ENCODE peak calls at places on chromosome 2, in seven cellular contexts. One of them, this sample, is unnamed.

GRCh38 chr2:3585239-3586109 is 9.4 kb upstream of the COLEC11 start:
- DNase-seq in AG09319: peak
- DNase-seq in adrenal gland: peak
- DNase-seq in PC-3: peak
- DNase-seq in WTC11: no peak
- DNase-seq in lower leg skin: peak
- DNase-seq in pancreas: no peak
- DNase-seq in this sample: no peak

GRCh38 chr2:203722411-203722810 is 16.0 kb downstream of the CD28 start:
- DNase-seq in AG09319: no peak
- DNase-seq in adrenal gland: no peak
- DNase-seq in PC-3: peak
- DNase-seq in WTC11: no peak
- DNase-seq in lower leg skin: no peak
- DNase-seq in pancreas: no peak
- DNase-seq in this sample: no peak

GRCh38 chr2:26172189-26172865 is 561 bp upstream of the GAREM2 start:
- DNase-seq in AG09319: no peak
- DNase-seq in adrenal gland: no peak
- DNase-seq in PC-3: no peak
- DNase-seq in WTC11: peak
- DNase-seq in lower leg skin: peak
- DNase-seq in pancreas: no peak
- DNase-seq in this sample: no peak

GRCh38 chr2:157052685-157053224 is 204.8 kb upstream of the GALNT5 start:
- DNase-seq in AG09319: peak
- DNase-seq in adrenal gland: peak
- DNase-seq in PC-3: peak
- DNase-seq in WTC11: no peak
- DNase-seq in lower leg skin: no peak
- DNase-seq in pancreas: no peak
- DNase-seq in this sample: no peak

GRCh38 chr2:127612111-127612822 is 33.7 kb upstream of the GPR17 start:
- DNase-seq in AG09319: no peak
- DNase-seq in adrenal gland: no peak
- DNase-seq in PC-3: no peak
- DNase-seq in WTC11: no peak
- DNase-seq in lower leg skin: peak
- DNase-seq in pancreas: no peak
- DNase-seq in this sample: no peak

GRCh38 chr2:18047896-18048657 is 169.6 kb downstream of the KCNS3 start:
- DNase-seq in AG09319: peak
- DNase-seq in adrenal gland: no peak
- DNase-seq in PC-3: peak
- DNase-seq in WTC11: no peak
- DNase-seq in lower leg skin: no peak
- DNase-seq in pancreas: no peak
- DNase-seq in this sample: no peak

GRCh38 chr2:216083464-216084279 is 2.0 kb downstream of the TMEM169 start:
- DNase-seq in AG09319: no peak
- DNase-seq in adrenal gland: no peak
- DNase-seq in PC-3: no peak
- DNase-seq in WTC11: peak
- DNase-seq in lower leg skin: no peak
- DNase-seq in pancreas: no peak
- DNase-seq in this sample: no peak

GRCh38 chr2:240567137-240567871 is 980 bp upstream of the RNPEPL1 start:
- DNase-seq in AG09319: no peak
- DNase-seq in adrenal gland: peak
- DNase-seq in PC-3: no peak
- DNase-seq in WTC11: peak
- DNase-seq in lower leg skin: peak
- DNase-seq in pancreas: peak
- DNase-seq in this sample: peak

GRCh38 chr2:143284087-143284675 is 155.0 kb downstream of the ARHGAP15 start:
- DNase-seq in AG09319: peak
- DNase-seq in adrenal gland: peak
- DNase-seq in PC-3: peak
- DNase-seq in WTC11: peak
- DNase-seq in lower leg skin: no peak
- DNase-seq in pancreas: no peak
- DNase-seq in this sample: peak

GRCh38 chr2:23235292-23235691 is 149.7 kb upstream of the KLHL29 start:
- DNase-seq in AG09319: no peak
- DNase-seq in adrenal gland: no peak
- DNase-seq in PC-3: peak
- DNase-seq in WTC11: no peak
- DNase-seq in lower leg skin: no peak
- DNase-seq in pancreas: no peak
- DNase-seq in this sample: no peak

GRCh38 chr2:134499307-134499706 is 219.5 kb downstream of the TMEM163 start:
- DNase-seq in AG09319: no peak
- DNase-seq in adrenal gland: no peak
- DNase-seq in PC-3: no peak
- DNase-seq in WTC11: no peak
- DNase-seq in lower leg skin: peak
- DNase-seq in pancreas: no peak
- DNase-seq in this sample: no peak

GRCh38 chr2:160315337-160315736 is 115.3 kb upstream of the ITGB6 start:
- DNase-seq in AG09319: no peak
- DNase-seq in adrenal gland: no peak
- DNase-seq in PC-3: no peak
- DNase-seq in WTC11: no peak
- DNase-seq in lower leg skin: no peak
- DNase-seq in pancreas: no peak
- DNase-seq in this sample: no peak

GRCh38 chr2:72040629-72041403 is 106.8 kb downstream of the CYP26B1 start:
- DNase-seq in AG09319: no peak
- DNase-seq in adrenal gland: no peak
- DNase-seq in PC-3: peak
- DNase-seq in WTC11: no peak
- DNase-seq in lower leg skin: peak
- DNase-seq in pancreas: no peak
- DNase-seq in this sample: no peak

GRCh38 chr2:24917086-24917485 is 3.0 kb downstream of the ADCY3 start:
- DNase-seq in AG09319: no peak
- DNase-seq in adrenal gland: no peak
- DNase-seq in PC-3: no peak
- DNase-seq in WTC11: no peak
- DNase-seq in lower leg skin: no peak
- DNase-seq in pancreas: no peak
- DNase-seq in this sample: no peak

GRCh38 chr2:3131636-3132326 is 245.8 kb downstream of the EIPR1 start:
- DNase-seq in AG09319: no peak
- DNase-seq in adrenal gland: no peak
- DNase-seq in PC-3: no peak
- DNase-seq in WTC11: no peak
- DNase-seq in lower leg skin: peak
- DNase-seq in pancreas: no peak
- DNase-seq in this sample: no peak

GRCh38 chr2:209240204-209240603 is 183.6 kb upstream of the MAP2 start:
- DNase-seq in AG09319: no peak
- DNase-seq in adrenal gland: no peak
- DNase-seq in PC-3: no peak
- DNase-seq in WTC11: no peak
- DNase-seq in lower leg skin: no peak
- DNase-seq in pancreas: no peak
- DNase-seq in this sample: no peak

GRCh38 chr2:128449226-128450061 is 130.8 kb upstream of the HS6ST1 start:
- DNase-seq in AG09319: no peak
- DNase-seq in adrenal gland: no peak
- DNase-seq in PC-3: no peak
- DNase-seq in WTC11: no peak
- DNase-seq in lower leg skin: peak
- DNase-seq in pancreas: no peak
- DNase-seq in this sample: no peak

GRCh38 chr2:26583381-26583911 is 57.7 kb downstream of the CIB4 start:
- DNase-seq in AG09319: no peak
- DNase-seq in adrenal gland: no peak
- DNase-seq in PC-3: no peak
- DNase-seq in WTC11: peak
- DNase-seq in lower leg skin: peak
- DNase-seq in pancreas: no peak
- DNase-seq in this sample: no peak

GRCh38 chr2:117917223-117917917 is 96.5 kb downstream of the CCDC93 start:
- DNase-seq in AG09319: no peak
- DNase-seq in adrenal gland: no peak
- DNase-seq in PC-3: peak
- DNase-seq in WTC11: no peak
- DNase-seq in lower leg skin: no peak
- DNase-seq in pancreas: no peak
- DNase-seq in this sample: no peak

GRCh38 chr2:109432421-109432820 is 181.3 kb downstream of the SEPTIN10 start:
- DNase-seq in AG09319: no peak
- DNase-seq in adrenal gland: no peak
- DNase-seq in PC-3: no peak
- DNase-seq in WTC11: no peak
- DNase-seq in lower leg skin: peak
- DNase-seq in pancreas: no peak
- DNase-seq in this sample: no peak

GRCh38 chr2:172106128-172106961 is 3.6 kb upstream of the DLX2 start:
- DNase-seq in AG09319: no peak
- DNase-seq in adrenal gland: no peak
- DNase-seq in PC-3: peak
- DNase-seq in WTC11: peak
- DNase-seq in lower leg skin: peak
- DNase-seq in pancreas: no peak
- DNase-seq in this sample: no peak
- TF ChIP-seq CTCF in AG09319: peak
- TF ChIP-seq CTCF in adrenal gland: no peak
- TF ChIP-seq CTCF in PC-3: peak
- TF ChIP-seq CTCF in WTC11: peak
- TF ChIP-seq CTCF in lower leg skin: no peak
- TF ChIP-seq CTCF in pancreas: no peak
- TF ChIP-seq CTCF in this sample: no peak

GRCh38 chr2:42360890-42361727 is at the start of gene COX7A2L:
- DNase-seq in AG09319: peak
- DNase-seq in adrenal gland: peak
- DNase-seq in PC-3: peak
- DNase-seq in WTC11: peak
- DNase-seq in lower leg skin: peak
- DNase-seq in pancreas: peak
- DNase-seq in this sample: peak
- TF ChIP-seq CTCF in AG09319: peak
- TF ChIP-seq CTCF in adrenal gland: no peak
- TF ChIP-seq CTCF in PC-3: peak
- TF ChIP-seq CTCF in WTC11: no peak
- TF ChIP-seq CTCF in lower leg skin: no peak
- TF ChIP-seq CTCF in pancreas: no peak
- TF ChIP-seq CTCF in this sample: no peak

GRCh38 chr2:164495491-164496223 is 125.6 kb downstream of the GRB14 start:
- DNase-seq in AG09319: peak
- DNase-seq in adrenal gland: no peak
- DNase-seq in PC-3: peak
- DNase-seq in WTC11: no peak
- DNase-seq in lower leg skin: no peak
- DNase-seq in pancreas: no peak
- DNase-seq in this sample: peak
- TF ChIP-seq CTCF in AG09319: peak
- TF ChIP-seq CTCF in adrenal gland: peak
- TF ChIP-seq CTCF in PC-3: peak
- TF ChIP-seq CTCF in WTC11: peak
- TF ChIP-seq CTCF in lower leg skin: no peak
- TF ChIP-seq CTCF in pancreas: no peak
- TF ChIP-seq CTCF in this sample: peak

GRCh38 chr2:10303634-10304378 is 1.1 kb downstream of the HPCAL1 start:
- DNase-seq in AG09319: no peak
- DNase-seq in adrenal gland: peak
- DNase-seq in PC-3: peak
- DNase-seq in WTC11: peak
- DNase-seq in lower leg skin: peak
- DNase-seq in pancreas: peak
- DNase-seq in this sample: peak
- TF ChIP-seq CTCF in AG09319: peak
- TF ChIP-seq CTCF in adrenal gland: peak
- TF ChIP-seq CTCF in PC-3: peak
- TF ChIP-seq CTCF in WTC11: no peak
- TF ChIP-seq CTCF in lower leg skin: no peak
- TF ChIP-seq CTCF in pancreas: no peak
- TF ChIP-seq CTCF in this sample: peak

GRCh38 chr2:74225698-74226459 is 27.5 kb downstream of the MTHFD2 start:
- DNase-seq in AG09319: no peak
- DNase-seq in adrenal gland: no peak
- DNase-seq in PC-3: no peak
- DNase-seq in WTC11: no peak
- DNase-seq in lower leg skin: no peak
- DNase-seq in pancreas: no peak
- DNase-seq in this sample: no peak

GRCh38 chr2:74227646-74228045 is 29.2 kb downstream of the MTHFD2 start:
- DNase-seq in AG09319: no peak
- DNase-seq in adrenal gland: no peak
- DNase-seq in PC-3: no peak
- DNase-seq in WTC11: peak
- DNase-seq in lower leg skin: no peak
- DNase-seq in pancreas: no peak
- DNase-seq in this sample: no peak

GRCh38 chr2:74232426-74232825 is 34.0 kb downstream of the MTHFD2 start:
- DNase-seq in AG09319: no peak
- DNase-seq in adrenal gland: no peak
- DNase-seq in PC-3: no peak
- DNase-seq in WTC11: no peak
- DNase-seq in lower leg skin: no peak
- DNase-seq in pancreas: no peak
- DNase-seq in this sample: no peak

GRCh38 chr2:74226648-74227213 is 28.3 kb downstream of the MTHFD2 start:
- DNase-seq in AG09319: no peak
- DNase-seq in adrenal gland: no peak
- DNase-seq in PC-3: no peak
- DNase-seq in WTC11: no peak
- DNase-seq in lower leg skin: no peak
- DNase-seq in pancreas: peak
- DNase-seq in this sample: no peak

DNA sequence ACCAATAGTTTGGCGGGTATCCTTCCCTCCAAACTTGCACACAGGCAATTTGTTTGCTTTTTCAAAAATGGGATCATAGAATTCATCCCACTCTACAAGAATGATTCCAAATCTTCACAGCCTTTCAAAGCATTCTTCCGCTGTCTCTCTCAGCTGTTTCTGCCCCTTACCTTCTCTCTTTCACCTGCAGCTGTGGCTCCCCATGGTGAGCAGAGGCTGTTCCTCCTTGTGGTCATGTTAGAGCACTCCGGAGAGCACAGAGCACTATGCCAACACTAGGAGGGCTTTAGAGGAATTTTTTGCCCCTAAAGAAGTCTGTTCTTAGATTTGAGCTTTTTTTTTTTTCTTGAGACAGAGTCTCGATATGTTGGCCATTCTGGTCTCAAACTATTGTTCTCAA is 30.4 kb downstream of the MTHFD2 start:
- DNase-seq in AG09319: no peak
- DNase-seq in adrenal gland: no peak
- DNase-seq in PC-3: no peak
- DNase-seq in WTC11: peak
- DNase-seq in lower leg skin: no peak
- DNase-seq in pancreas: no peak
- DNase-seq in this sample: no peak
- TF ChIP-seq CTCF in AG09319: no peak
- TF ChIP-seq CTCF in adrenal gland: no peak
- TF ChIP-seq CTCF in PC-3: no peak
- TF ChIP-seq CTCF in WTC11: no peak
- TF ChIP-seq CTCF in lower leg skin: no peak
- TF ChIP-seq CTCF in pancreas: no peak
- TF ChIP-seq CTCF in this sample: no peak